ENCODE peak calls at places on chromosomes 13 and 19, in eight cellular contexts. I is cardiac muscle cell; U is EL; G is NCI-H774; V is stimulated activated CD8-positive, alpha-beta memory T cell treated with anti-CD3 and anti-CD28 coated beads, Interleukin-2, amount 100 ng/mL, for 1 hour; J is ELF-1; Q is mucosa of gallbladder; W is activated CD4-positive, alpha-beta T cell treated with anti-CD3 and anti-CD28 coated beads, Interleukin-2, amount 50 U/mL, for 48 hours. P is an unnamed sample.

GRCh38 chr13:60047943-60048342 is 115.8 kb downstream of the DIAPH3 start:
- DNase-seq in V (no peak), G (no peak), W (no peak), U (peak), I (peak), Q (no peak), J (no peak), P (no peak)

GRCh38 chr19:35270381-35270811 is 1.6 kb downstream of the USF2 start:
- DNase-seq in U (no peak), I (no peak), J (no peak), Q (no peak), G (no peak), W (no peak), V (no peak), P (no peak)

GRCh38 chr13:53127378-53127777 is 98.8 kb downstream of the OLFM4 start:
- DNase-seq in V (no peak), U (peak), Q (no peak), W (no peak), I (no peak), G (no peak), J (no peak), P (no peak)

GRCh38 chr19:45814851-45815481 is at the start of gene RSPH6A:
- DNase-seq in V (no peak), J (no peak), U (no peak), Q (no peak), I (no peak), G (no peak), W (no peak), P (no peak)

GRCh38 chr13:93003531-93003930 is 223.1 kb upstream of the GPC6 start:
- DNase-seq in V (no peak), Q (no peak), W (no peak), J (no peak), I (no peak), G (no peak), U (no peak), P (no peak)

GRCh38 chr19:12733369-12733896 is 1.1 kb downstream of the TRIR start:
- DNase-seq in Q (no peak), U (peak), V (no peak), J (peak), I (peak), G (no peak), W (peak), P (no peak)

GRCh38 chr13:21984156-21984555 is 313.3 kb downstream of the FGF9 start:
- DNase-seq in Q (no peak), U (no peak), I (no peak), W (no peak), J (no peak), V (no peak), G (no peak), P (no peak)

GRCh38 chr13:100673376-100673830 is 1.2 kb downstream of the TMTC4 start:
- DNase-seq in G (no peak), Q (no peak), V (no peak), J (peak), U (no peak), I (no peak), W (peak), P (no peak)

GRCh38 chr19:52170863-52171320 is 529 bp downstream of the ZNF836 start:
- DNase-seq in U (peak), Q (no peak), G (no peak), V (no peak), W (peak), I (no peak), J (no peak), P (no peak)

GRCh38 chr13:97448503-97449251 is 14.7 kb downstream of the RAP2A start:
- DNase-seq in J (peak), G (no peak), W (no peak), Q (no peak), I (no peak), U (no peak), V (no peak), P (no peak)

GRCh38 chr19:44055870-44056269 is 4.0 kb downstream of the ZNF223 start:
- DNase-seq in Q (no peak), U (no peak), W (no peak), I (no peak), G (no peak), V (no peak), J (no peak), P (no peak)

GRCh38 chr19:48715681-48716171 is 3.8 kb downstream of the MAMSTR start:
- DNase-seq in U (peak), I (no peak), Q (no peak), G (no peak), J (no peak), W (no peak), V (no peak), P (no peak)

P was measured in thoracic aorta.